ENCODE peak calls at places on chromosome X, in seven cellular contexts. H is HCT116, S is SK-N-SH, C is HepG2, J is K562, T is GM12878, G is H1. W is an unnamed sample.

GRCh38 chrX:9396930-9397329 is 67.9 kb upstream of the TBL1X start:
- DNase-seq in H (no peak), S (no peak), C (peak; percentile 79), J (no peak), T (no peak), G (no peak), W (no peak)

GRCh38 chrX:34918856-34919255 is 23.7 kb upstream of the FAM47B start:
- DNase-seq in H (no peak), S (peak; percentile 12), C (peak; percentile 9), J (no peak), T (no peak), G (no peak), W (peak; percentile 60)

GRCh38 chrX:149569770-149570169 is 17.5 kb downstream of the MAGEA9B start:
- DNase-seq in H (no peak), S (no peak), C (no peak), J (no peak), T (no peak), G (no peak), W (no peak)

GRCh38 chrX:72121381-72121780 is 10.3 kb downstream of the RTL5 start:
- DNase-seq in H (no peak), S (no peak), C (no peak), J (no peak), T (no peak), G (no peak), W (no peak)

GRCh38 chrX:63525491-63525890 is 174.4 kb upstream of the SPIN4 start:
- DNase-seq in H (no peak), S (no peak), C (no peak), J (no peak), T (no peak), G (no peak), W (no peak)

GRCh38 chrX:84188320-84188834 is 378 bp upstream of the RPS6KA6 start:
- DNase-seq in H (no peak), S (peak; percentile 82), C (no peak), J (no peak), T (no peak), G (peak; percentile 34), W (peak; percentile 55)

GRCh38 chrX:114037515-114037914 is 546.4 kb upstream of the HTR2C start:
- DNase-seq in H (no peak), S (no peak), C (no peak), J (peak; percentile 14), T (no peak), G (no peak), W (no peak)

GRCh38 chrX:111040377-111041017 is 55.5 kb upstream of the PAK3 start:
- DNase-seq in H (no peak), S (no peak), C (no peak), J (no peak), T (no peak), G (no peak), W (no peak)

GRCh38 chrX:19245711-19246269 is 97.9 kb upstream of the PDHA1 start:
- DNase-seq in H (no peak), S (no peak), C (peak; percentile 40), J (no peak), T (no peak), G (no peak), W (no peak)

GRCh38 chrX:63508668-63509067 is 157.5 kb upstream of the SPIN4 start:
- DNase-seq in H (no peak), S (no peak), C (no peak), J (no peak), T (no peak), G (no peak), W (no peak)

GRCh38 chrX:46208225-46208854 is 336.9 kb downstream of the ZNF674 start:
- DNase-seq in H (no peak), S (no peak), C (no peak), J (no peak), T (peak; percentile 12), G (no peak), W (no peak)

GRCh38 chrX:44299177-44299576 is 44.3 kb downstream of the EFHC2 start:
- DNase-seq in H (no peak), S (no peak), C (no peak), J (no peak), T (no peak), G (no peak), W (no peak)

GRCh38 chrX:11535156-11535919 is 130.4 kb downstream of the ARHGAP6 start:
- DNase-seq in H (no peak), S (no peak), C (no peak), J (no peak), T (no peak), G (no peak), W (no peak)

GRCh38 chrX:28920141-28920540 is 332.9 kb downstream of the IL1RAPL1 start:
- DNase-seq in H (no peak), S (no peak), C (no peak), J (no peak), T (no peak), G (no peak), W (no peak)

GRCh38 chrX:5051831-5052491 is 1176.7 kb downstream of the NLGN4X start:
- DNase-seq in H (no peak), S (no peak), C (no peak), J (no peak), T (no peak), G (no peak), W (no peak)

GRCh38 chrX:119127643-119128042 is at the start of gene KIAA1210:
- DNase-seq in H (no peak), S (no peak), C (no peak), J (no peak), T (no peak), G (no peak), W (no peak)

GRCh38 chrX:351736-352135 is 33.1 kb upstream of the GTPBP6 start:
- DNase-seq in H (no peak), S (no peak), C (no peak), J (no peak), T (no peak), G (no peak), W (no peak)
- TF ChIP-seq JUND in H (no peak), S (no peak), C (no peak), J (no peak), T (no peak), G (no peak), W (no peak)

GRCh38 chrX:38150993-38151392 is 69.7 kb downstream of the SRPX start:
- DNase-seq in H (no peak), S (no peak), C (no peak), J (no peak), T (no peak), G (no peak), W (no peak)
- TF ChIP-seq JUND in H (no peak), S (no peak), C (no peak), J (no peak), T (no peak), G (no peak), W (no peak)

GRCh38 chrX:47620303-47620685 is 637 bp upstream of the SYN1 start:
- DNase-seq in H (no peak), S (no peak), C (no peak), J (no peak), T (no peak), G (no peak), W (no peak)

GRCh38 chrX:47619486-47620302 is at the start of gene SYN1:
- DNase-seq in H (peak; percentile 42), S (peak; percentile 94), C (peak; percentile 18), J (peak; percentile 94), T (no peak), G (peak; percentile 47), W (peak; percentile 90)

GRCh38 chrX:47625365-47625764 is 4.4 kb downstream of the CFP start:
- DNase-seq in H (no peak), S (no peak), C (no peak), J (no peak), T (no peak), G (no peak), W (no peak)

GRCh38 chrX:47621851-47622250 is 2.2 kb upstream of the SYN1 start:
- DNase-seq in H (no peak), S (no peak), C (no peak), J (no peak), T (no peak), G (no peak), W (peak; percentile 82)

DNA sequence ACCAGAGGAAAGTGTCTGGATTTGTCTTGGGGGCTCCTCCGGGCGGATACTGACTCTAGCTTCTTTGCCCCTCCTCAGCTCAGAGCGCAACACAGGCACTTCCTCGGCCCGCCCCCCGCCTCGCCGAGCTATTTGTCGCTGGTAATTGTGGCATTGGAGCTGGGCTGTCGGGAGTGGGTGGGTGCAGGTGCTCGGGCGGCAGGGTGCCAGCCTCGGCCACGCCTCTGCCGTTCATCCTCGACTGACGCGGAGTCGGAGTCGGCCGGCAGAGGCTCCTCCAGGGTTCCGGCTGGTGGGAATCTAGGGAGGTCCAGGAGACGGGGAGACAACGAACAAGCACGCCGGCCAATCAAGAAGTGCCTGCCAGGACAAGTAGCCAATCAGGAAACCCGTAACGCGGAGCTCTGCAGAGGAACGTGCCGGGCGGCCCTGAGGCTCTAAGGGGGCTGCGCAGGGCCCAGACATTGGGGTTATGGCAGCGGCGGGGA is 3.9 kb upstream of the SYN1 start:
- DNase-seq in H (no peak), S (peak; percentile 89), C (peak; percentile 29), J (peak; percentile 46), T (no peak), G (peak; percentile 73), W (peak; percentile 92)
- TF ChIP-seq JUND in H (no peak), S (no peak), C (no peak), J (no peak), T (no peak), G (no peak), W (no peak)

GRCh38 chrX:40772290-40772689 is 36.9 kb upstream of the MED14 start:
- DNase-seq in H (peak; percentile 54), S (no peak), C (no peak), J (no peak), T (no peak), G (no peak), W (no peak)
- TF ChIP-seq JUND in H (peak; percentile 63), S (no peak), C (no peak), J (no peak), T (no peak), G (no peak), W (no peak)

GRCh38 chrX:13502590-13502989 is 66.8 kb upstream of the EGFL6 start:
- DNase-seq in H (no peak), S (no peak), C (no peak), J (no peak), T (no peak), G (no peak), W (no peak)

GRCh38 chrX:13507893-13508292 is 61.5 kb upstream of the EGFL6 start:
- DNase-seq in H (no peak), S (no peak), C (no peak), J (no peak), T (no peak), G (no peak), W (no peak)

GRCh38 chrX:13511557-13512330 is 57.7 kb upstream of the EGFL6 start:
- DNase-seq in H (no peak), S (no peak), C (no peak), J (no peak), T (no peak), G (no peak), W (no peak)

DNA sequence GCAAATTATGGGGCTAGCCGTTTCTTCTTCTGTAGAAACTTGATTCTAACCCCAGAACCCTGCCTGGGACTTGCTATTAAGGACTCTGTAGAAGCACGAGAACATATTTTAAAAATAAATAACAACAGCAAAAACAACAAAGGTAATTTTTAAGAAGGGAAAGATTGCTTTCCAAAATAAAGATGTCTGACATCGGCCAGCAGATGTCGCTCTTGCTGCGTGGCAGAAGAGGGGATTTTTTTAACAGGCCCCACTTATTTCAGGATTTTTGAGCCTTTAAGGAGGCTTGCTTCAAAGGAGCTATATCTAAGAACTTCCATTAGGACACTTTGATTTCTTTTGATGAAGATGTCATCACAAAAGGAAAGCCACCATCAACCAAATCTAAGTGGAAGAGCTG is 62.8 kb upstream of the EGFL6 start:
- DNase-seq in H (peak; percentile 28), S (peak; percentile 62), C (peak; percentile 2), J (peak; percentile 54), T (no peak), G (no peak), W (peak; percentile 16)
- TF ChIP-seq JUND in H (no peak), S (no peak), C (no peak), J (no peak), T (no peak), G (no peak), W (no peak)

W was measured in T47D.